ENCODE peak calls at places on chromosomes 5 and 9, in six cellular contexts. One of them, this sample, is unnamed.

GRCh38 chr9:37587521-37587920 is 4.9 kb downstream of the TOMM5 start:
- DNase-seq in endothelial cell: no peak
- DNase-seq in coronary artery: no peak
- DNase-seq in astrocyte of the cerebellum: no peak
- DNase-seq in tibial artery: no peak
- DNase-seq in CD8-positive, alpha-beta T cell: no peak
- DNase-seq in this sample: no peak

GRCh38 chr5:53035868-53036381 is 46.8 kb downstream of the ITGA2 start:
- DNase-seq in astrocyte of the cerebellum: no peak
- DNase-seq in coronary artery: no peak
- DNase-seq in endothelial cell: peak; percentile 20
- DNase-seq in tibial artery: no peak
- DNase-seq in CD8-positive, alpha-beta T cell: no peak
- DNase-seq in this sample: no peak

GRCh38 chr5:23412011-23412410 is 95.4 kb upstream of the PRDM9 start:
- DNase-seq in coronary artery: no peak
- DNase-seq in endothelial cell: no peak
- DNase-seq in CD8-positive, alpha-beta T cell: no peak
- DNase-seq in astrocyte of the cerebellum: no peak
- DNase-seq in tibial artery: no peak
- DNase-seq in this sample: no peak

GRCh38 chr9:97363661-97364299 is 48.1 kb upstream of the TDRD7 start:
- DNase-seq in astrocyte of the cerebellum: no peak
- DNase-seq in endothelial cell: no peak
- DNase-seq in CD8-positive, alpha-beta T cell: no peak
- DNase-seq in coronary artery: peak; percentile 47
- DNase-seq in tibial artery: no peak
- DNase-seq in this sample: no peak

GRCh38 chr9:93663877-93664548 is 87.6 kb downstream of the PHF2 start:
- DNase-seq in CD8-positive, alpha-beta T cell: no peak
- DNase-seq in astrocyte of the cerebellum: no peak
- DNase-seq in endothelial cell: no peak
- DNase-seq in coronary artery: no peak
- DNase-seq in tibial artery: peak; percentile 55
- DNase-seq in this sample: peak; percentile 38

GRCh38 chr5:178191661-178192060 is 4.5 kb upstream of the GMCL2 start:
- DNase-seq in astrocyte of the cerebellum: no peak
- DNase-seq in CD8-positive, alpha-beta T cell: no peak
- DNase-seq in coronary artery: no peak
- DNase-seq in endothelial cell: no peak
- DNase-seq in tibial artery: no peak
- DNase-seq in this sample: no peak

GRCh38 chr9:121559183-121559582 is 59.5 kb upstream of the GGTA1 start:
- DNase-seq in CD8-positive, alpha-beta T cell: no peak
- DNase-seq in astrocyte of the cerebellum: no peak
- DNase-seq in tibial artery: no peak
- DNase-seq in coronary artery: no peak
- DNase-seq in endothelial cell: no peak
- DNase-seq in this sample: no peak

GRCh38 chr5:61319388-61320146 is 12.5 kb upstream of the ZSWIM6 start:
- DNase-seq in endothelial cell: no peak
- DNase-seq in astrocyte of the cerebellum: no peak
- DNase-seq in tibial artery: no peak
- DNase-seq in CD8-positive, alpha-beta T cell: no peak
- DNase-seq in coronary artery: no peak
- DNase-seq in this sample: no peak

GRCh38 chr5:130652178-130652577 is 512.9 kb downstream of the HINT1 start:
- DNase-seq in CD8-positive, alpha-beta T cell: no peak
- DNase-seq in coronary artery: no peak
- DNase-seq in astrocyte of the cerebellum: peak; percentile 8
- DNase-seq in tibial artery: no peak
- DNase-seq in endothelial cell: no peak
- DNase-seq in this sample: no peak

GRCh38 chr9:92607088-92607487 is 62.8 kb downstream of the IPPK start:
- DNase-seq in tibial artery: no peak
- DNase-seq in endothelial cell: no peak
- DNase-seq in coronary artery: no peak
- DNase-seq in CD8-positive, alpha-beta T cell: no peak
- DNase-seq in astrocyte of the cerebellum: peak; percentile 62
- DNase-seq in this sample: no peak

GRCh38 chr5:72818866-72819534 is 2.5 kb downstream of the TNPO1 start:
- DNase-seq in astrocyte of the cerebellum: no peak
- DNase-seq in CD8-positive, alpha-beta T cell: peak; percentile 57
- DNase-seq in endothelial cell: peak; percentile 65
- DNase-seq in tibial artery: no peak
- DNase-seq in coronary artery: no peak
- DNase-seq in this sample: peak; percentile 75

GRCh38 chr5:171409164-171410136 is 10.0 kb upstream of the FGF18 start:
- DNase-seq in CD8-positive, alpha-beta T cell: no peak
- DNase-seq in astrocyte of the cerebellum: no peak
- DNase-seq in tibial artery: no peak
- DNase-seq in coronary artery: no peak
- DNase-seq in endothelial cell: no peak
- DNase-seq in this sample: no peak

GRCh38 chr9:114371986-114372917 is 15.5 kb downstream of the AKNA start:
- DNase-seq in endothelial cell: no peak
- DNase-seq in coronary artery: no peak
- DNase-seq in CD8-positive, alpha-beta T cell: peak; percentile 69
- DNase-seq in tibial artery: no peak
- DNase-seq in astrocyte of the cerebellum: no peak
- DNase-seq in this sample: peak; percentile 64

GRCh38 chr5:1330146-1330846 is 14.6 kb downstream of the CLPTM1L start:
- DNase-seq in CD8-positive, alpha-beta T cell: no peak
- DNase-seq in tibial artery: peak; percentile 49
- DNase-seq in astrocyte of the cerebellum: no peak
- DNase-seq in coronary artery: no peak
- DNase-seq in endothelial cell: no peak
- DNase-seq in this sample: peak; percentile 67

GRCh38 chr5:34684281-34684979 is 28.3 kb downstream of the RAI14 start:
- DNase-seq in coronary artery: no peak
- DNase-seq in endothelial cell: no peak
- DNase-seq in astrocyte of the cerebellum: peak; percentile 50
- DNase-seq in tibial artery: no peak
- DNase-seq in CD8-positive, alpha-beta T cell: no peak
- DNase-seq in this sample: no peak

GRCh38 chr9:20634895-20635294 is 12.6 kb upstream of the MLLT3 start:
- DNase-seq in CD8-positive, alpha-beta T cell: no peak
- DNase-seq in astrocyte of the cerebellum: no peak
- DNase-seq in tibial artery: no peak
- DNase-seq in coronary artery: no peak
- DNase-seq in endothelial cell: no peak
- DNase-seq in this sample: no peak

GRCh38 chr9:20640331-20641187 is 18.3 kb upstream of the MLLT3 start:
- DNase-seq in endothelial cell: no peak
- DNase-seq in CD8-positive, alpha-beta T cell: peak; percentile 84
- DNase-seq in astrocyte of the cerebellum: peak; percentile 65
- DNase-seq in coronary artery: no peak
- DNase-seq in tibial artery: no peak
- DNase-seq in this sample: peak; percentile 77

GRCh38 chr9:20642045-20642444 is 19.7 kb upstream of the MLLT3 start:
- DNase-seq in astrocyte of the cerebellum: no peak
- DNase-seq in tibial artery: no peak
- DNase-seq in endothelial cell: no peak
- DNase-seq in CD8-positive, alpha-beta T cell: no peak
- DNase-seq in coronary artery: no peak
- DNase-seq in this sample: no peak

DNA sequence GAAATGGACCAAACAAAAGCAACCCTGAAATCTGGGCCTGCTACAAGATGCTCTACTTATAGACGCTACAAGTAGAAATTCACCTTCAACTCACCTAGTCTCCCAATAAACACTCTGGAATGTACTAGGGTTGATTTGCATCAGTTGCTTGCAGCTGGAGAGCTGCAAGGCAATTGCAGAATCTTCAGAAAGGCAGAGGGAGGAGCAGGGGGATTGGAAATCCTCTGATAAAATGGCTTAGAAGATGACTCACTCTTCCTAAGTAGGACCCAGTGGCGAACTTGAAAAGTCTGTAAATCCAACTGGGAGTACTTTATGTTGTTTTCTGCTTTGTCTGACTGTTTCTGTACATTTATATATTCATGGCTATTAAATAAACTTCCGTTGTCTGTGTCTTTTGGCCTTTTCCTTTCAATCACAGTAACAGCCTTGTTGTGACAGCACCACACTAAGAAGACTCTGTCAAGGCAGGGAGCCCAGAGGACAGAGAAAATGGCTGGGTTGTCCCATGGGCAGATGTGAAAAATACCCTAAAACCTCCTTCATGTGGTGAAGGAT is 14.7 kb upstream of the MLLT3 start:
- DNase-seq in coronary artery: no peak
- DNase-seq in tibial artery: no peak
- DNase-seq in CD8-positive, alpha-beta T cell: no peak
- DNase-seq in endothelial cell: no peak
- DNase-seq in astrocyte of the cerebellum: no peak
- DNase-seq in this sample: no peak
- TF ChIP-seq CTCF in coronary artery: no peak
- TF ChIP-seq CTCF in tibial artery: no peak
- TF ChIP-seq CTCF in CD8-positive, alpha-beta T cell: no peak
- TF ChIP-seq CTCF in endothelial cell: no peak
- TF ChIP-seq CTCF in astrocyte of the cerebellum: no peak
- TF ChIP-seq CTCF in this sample: no peak

DNA sequence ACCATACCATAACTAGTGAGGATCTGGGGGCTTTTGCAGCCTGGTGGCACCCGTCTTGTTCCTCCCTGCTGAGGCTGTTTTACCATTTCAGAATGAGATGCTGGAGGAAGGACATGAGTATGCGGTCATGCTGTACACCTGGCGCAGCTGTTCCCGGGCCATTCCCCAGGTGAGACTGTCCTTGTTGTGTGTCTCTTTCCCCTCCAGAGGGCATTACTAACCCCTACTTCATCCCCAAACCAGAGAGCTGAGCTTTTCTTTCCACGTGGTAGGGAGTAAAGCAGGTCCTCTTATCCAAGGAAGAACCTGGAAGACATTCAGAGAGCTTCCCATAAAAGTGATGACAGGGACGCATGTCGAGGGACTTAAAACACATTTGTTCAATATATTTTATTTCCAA is 28.8 kb downstream of the CYFIP2 start:
- DNase-seq in coronary artery: no peak
- DNase-seq in tibial artery: no peak
- DNase-seq in endothelial cell: no peak
- DNase-seq in astrocyte of the cerebellum: no peak
- DNase-seq in CD8-positive, alpha-beta T cell: no peak
- DNase-seq in this sample: no peak
- TF ChIP-seq CTCF in coronary artery: no peak
- TF ChIP-seq CTCF in tibial artery: no peak
- TF ChIP-seq CTCF in endothelial cell: no peak
- TF ChIP-seq CTCF in astrocyte of the cerebellum: no peak
- TF ChIP-seq CTCF in CD8-positive, alpha-beta T cell: no peak
- TF ChIP-seq CTCF in this sample: no peak

DNA sequence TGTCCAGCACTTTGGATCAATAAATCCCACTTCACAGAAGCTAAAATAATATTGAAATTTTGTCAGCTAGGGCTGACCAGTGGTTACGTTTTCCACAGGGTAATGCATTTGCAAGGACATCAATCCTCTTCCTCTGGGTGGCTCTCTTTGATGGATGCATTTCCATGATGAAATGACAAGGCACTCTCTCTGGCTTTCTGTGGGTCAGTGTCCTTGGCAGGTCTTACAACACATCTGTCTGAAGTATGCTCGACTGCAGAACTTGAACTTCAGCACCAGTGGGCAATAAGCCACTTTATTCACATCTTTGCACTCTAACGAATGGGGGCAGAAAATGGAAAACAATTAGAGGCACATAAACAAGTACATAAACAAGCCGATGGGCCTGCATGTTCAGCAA is 330.1 kb downstream of the ADAMTS6 start:
- DNase-seq in tibial artery: no peak
- DNase-seq in CD8-positive, alpha-beta T cell: no peak
- DNase-seq in coronary artery: no peak
- DNase-seq in endothelial cell: no peak
- DNase-seq in astrocyte of the cerebellum: no peak
- DNase-seq in this sample: no peak
- TF ChIP-seq CTCF in tibial artery: no peak
- TF ChIP-seq CTCF in CD8-positive, alpha-beta T cell: no peak
- TF ChIP-seq CTCF in coronary artery: no peak
- TF ChIP-seq CTCF in endothelial cell: no peak
- TF ChIP-seq CTCF in astrocyte of the cerebellum: no peak
- TF ChIP-seq CTCF in this sample: no peak

GRCh38 chr9:692636-693459 is 148.6 kb upstream of the DMRT1 start:
- DNase-seq in tibial artery: no peak
- DNase-seq in endothelial cell: no peak
- DNase-seq in CD8-positive, alpha-beta T cell: no peak
- DNase-seq in astrocyte of the cerebellum: no peak
- DNase-seq in coronary artery: no peak
- DNase-seq in this sample: no peak
- TF ChIP-seq CTCF in tibial artery: no peak
- TF ChIP-seq CTCF in endothelial cell: no peak
- TF ChIP-seq CTCF in CD8-positive, alpha-beta T cell: no peak
- TF ChIP-seq CTCF in astrocyte of the cerebellum: peak; percentile 18
- TF ChIP-seq CTCF in coronary artery: no peak
- TF ChIP-seq CTCF in this sample: no peak

GRCh38 chr5:156826150-156826549 is 23.9 kb upstream of the PPP1R2B start:
- DNase-seq in CD8-positive, alpha-beta T cell: no peak
- DNase-seq in tibial artery: no peak
- DNase-seq in astrocyte of the cerebellum: no peak
- DNase-seq in coronary artery: no peak
- DNase-seq in endothelial cell: no peak
- DNase-seq in this sample: no peak

GRCh38 chr5:156819967-156820581 is 30.0 kb upstream of the PPP1R2B start:
- DNase-seq in coronary artery: no peak
- DNase-seq in astrocyte of the cerebellum: no peak
- DNase-seq in endothelial cell: no peak
- DNase-seq in CD8-positive, alpha-beta T cell: no peak
- DNase-seq in tibial artery: no peak
- DNase-seq in this sample: no peak

GRCh38 chr5:156824241-156824640 is 25.9 kb upstream of the PPP1R2B start:
- DNase-seq in CD8-positive, alpha-beta T cell: no peak
- DNase-seq in endothelial cell: no peak
- DNase-seq in tibial artery: no peak
- DNase-seq in astrocyte of the cerebellum: no peak
- DNase-seq in coronary artery: no peak
- DNase-seq in this sample: no peak

GRCh38 chr5:156825688-156826087 is 24.4 kb upstream of the PPP1R2B start:
- DNase-seq in tibial artery: no peak
- DNase-seq in astrocyte of the cerebellum: no peak
- DNase-seq in endothelial cell: no peak
- DNase-seq in coronary artery: no peak
- DNase-seq in CD8-positive, alpha-beta T cell: no peak
- DNase-seq in this sample: no peak

GRCh38 chr5:156824800-156825199 is 25.3 kb upstream of the PPP1R2B start:
- DNase-seq in CD8-positive, alpha-beta T cell: no peak
- DNase-seq in tibial artery: no peak
- DNase-seq in endothelial cell: peak; percentile 6
- DNase-seq in coronary artery: no peak
- DNase-seq in astrocyte of the cerebellum: peak; percentile 13
- DNase-seq in this sample: no peak
- TF ChIP-seq CTCF in CD8-positive, alpha-beta T cell: no peak
- TF ChIP-seq CTCF in tibial artery: peak; percentile 42
- TF ChIP-seq CTCF in endothelial cell: peak; percentile 26
- TF ChIP-seq CTCF in coronary artery: peak; percentile 12
- TF ChIP-seq CTCF in astrocyte of the cerebellum: peak; percentile 42
- TF ChIP-seq CTCF in this sample: no peak

This sample was measured in mucosa of descending colon.